ENCODE peak calls at places on chromosomes 1 and 21, in ten cellular contexts. One of them, this sample, is unnamed.

GRCh38 chr1:94654919-94655318 is 113.4 kb upstream of the F3 start:
- DNase-seq in activated CD4-positive, CD25-positive, alpha-beta regulatory T cell treated with anti-CD3 and anti-CD28 coated beads, Interleukin-2, amount 50 U/mL, for 16 hours: no peak
- DNase-seq in left lobe of liver: no peak
- DNase-seq in brain microvascular endothelial cell: no peak
- DNase-seq in stomach: no peak
- DNase-seq in NCI-H1436: no peak
- DNase-seq in retina: no peak
- DNase-seq in COR-L47: no peak
- DNase-seq in EL: no peak
- DNase-seq in heart right ventricle: no peak
- DNase-seq in this sample: no peak

GRCh38 chr1:162712317-162713029 is 78.0 kb upstream of the HSD17B7 start:
- DNase-seq in heart right ventricle: no peak
- DNase-seq in left lobe of liver: no peak
- DNase-seq in stomach: no peak
- DNase-seq in EL: no peak
- DNase-seq in activated CD4-positive, CD25-positive, alpha-beta regulatory T cell treated with anti-CD3 and anti-CD28 coated beads, Interleukin-2, amount 50 U/mL, for 16 hours: no peak
- DNase-seq in NCI-H1436: no peak
- DNase-seq in COR-L47: no peak
- DNase-seq in brain microvascular endothelial cell: no peak
- DNase-seq in retina: no peak
- DNase-seq in this sample: no peak

GRCh38 chr21:36945496-36946138 is 20.9 kb downstream of the HLCS start:
- DNase-seq in brain microvascular endothelial cell: no peak
- DNase-seq in left lobe of liver: no peak
- DNase-seq in COR-L47: no peak
- DNase-seq in retina: no peak
- DNase-seq in activated CD4-positive, CD25-positive, alpha-beta regulatory T cell treated with anti-CD3 and anti-CD28 coated beads, Interleukin-2, amount 50 U/mL, for 16 hours: no peak
- DNase-seq in heart right ventricle: no peak
- DNase-seq in EL: no peak
- DNase-seq in stomach: no peak
- DNase-seq in NCI-H1436: no peak
- DNase-seq in this sample: no peak

GRCh38 chr1:79790950-79791349 is 784.4 kb upstream of the ADGRL4 start:
- DNase-seq in stomach: no peak
- DNase-seq in retina: no peak
- DNase-seq in heart right ventricle: no peak
- DNase-seq in EL: no peak
- DNase-seq in activated CD4-positive, CD25-positive, alpha-beta regulatory T cell treated with anti-CD3 and anti-CD28 coated beads, Interleukin-2, amount 50 U/mL, for 16 hours: no peak
- DNase-seq in COR-L47: no peak
- DNase-seq in brain microvascular endothelial cell: no peak
- DNase-seq in NCI-H1436: no peak
- DNase-seq in left lobe of liver: no peak
- DNase-seq in this sample: no peak

GRCh38 chr1:54222711-54223110 is 22.7 kb downstream of the MRPL37 start:
- DNase-seq in EL: no peak
- DNase-seq in retina: no peak
- DNase-seq in COR-L47: no peak
- DNase-seq in heart right ventricle: no peak
- DNase-seq in left lobe of liver: no peak
- DNase-seq in brain microvascular endothelial cell: no peak
- DNase-seq in NCI-H1436: no peak
- DNase-seq in activated CD4-positive, CD25-positive, alpha-beta regulatory T cell treated with anti-CD3 and anti-CD28 coated beads, Interleukin-2, amount 50 U/mL, for 16 hours: no peak
- DNase-seq in stomach: no peak
- DNase-seq in this sample: no peak

GRCh38 chr1:213389061-213389581 is 338.1 kb downstream of the RPS6KC1 start:
- DNase-seq in brain microvascular endothelial cell: no peak
- DNase-seq in EL: no peak
- DNase-seq in activated CD4-positive, CD25-positive, alpha-beta regulatory T cell treated with anti-CD3 and anti-CD28 coated beads, Interleukin-2, amount 50 U/mL, for 16 hours: no peak
- DNase-seq in heart right ventricle: peak
- DNase-seq in retina: no peak
- DNase-seq in left lobe of liver: no peak
- DNase-seq in COR-L47: no peak
- DNase-seq in NCI-H1436: no peak
- DNase-seq in stomach: no peak
- DNase-seq in this sample: no peak

GRCh38 chr1:107401704-107402103 is 260.9 kb downstream of the NTNG1 start:
- DNase-seq in COR-L47: no peak
- DNase-seq in activated CD4-positive, CD25-positive, alpha-beta regulatory T cell treated with anti-CD3 and anti-CD28 coated beads, Interleukin-2, amount 50 U/mL, for 16 hours: no peak
- DNase-seq in brain microvascular endothelial cell: no peak
- DNase-seq in retina: no peak
- DNase-seq in left lobe of liver: no peak
- DNase-seq in EL: no peak
- DNase-seq in NCI-H1436: no peak
- DNase-seq in stomach: no peak
- DNase-seq in heart right ventricle: no peak
- DNase-seq in this sample: no peak

GRCh38 chr21:42309753-42310213 is 5.4 kb downstream of the TFF3 start:
- DNase-seq in retina: peak
- DNase-seq in left lobe of liver: no peak
- DNase-seq in COR-L47: peak
- DNase-seq in NCI-H1436: peak
- DNase-seq in stomach: peak
- DNase-seq in brain microvascular endothelial cell: peak
- DNase-seq in activated CD4-positive, CD25-positive, alpha-beta regulatory T cell treated with anti-CD3 and anti-CD28 coated beads, Interleukin-2, amount 50 U/mL, for 16 hours: peak
- DNase-seq in EL: peak
- DNase-seq in heart right ventricle: peak
- DNase-seq in this sample: peak

GRCh38 chr1:99843760-99844159 is 6.4 kb upstream of the AGL start:
- DNase-seq in EL: no peak
- DNase-seq in stomach: no peak
- DNase-seq in retina: no peak
- DNase-seq in heart right ventricle: no peak
- DNase-seq in COR-L47: no peak
- DNase-seq in NCI-H1436: no peak
- DNase-seq in brain microvascular endothelial cell: no peak
- DNase-seq in activated CD4-positive, CD25-positive, alpha-beta regulatory T cell treated with anti-CD3 and anti-CD28 coated beads, Interleukin-2, amount 50 U/mL, for 16 hours: no peak
- DNase-seq in left lobe of liver: no peak
- DNase-seq in this sample: no peak

GRCh38 chr1:41486892-41487728 is 2.6 kb upstream of the EDN2 start:
- DNase-seq in COR-L47: no peak
- DNase-seq in heart right ventricle: no peak
- DNase-seq in left lobe of liver: no peak
- DNase-seq in stomach: no peak
- DNase-seq in retina: peak
- DNase-seq in brain microvascular endothelial cell: no peak
- DNase-seq in activated CD4-positive, CD25-positive, alpha-beta regulatory T cell treated with anti-CD3 and anti-CD28 coated beads, Interleukin-2, amount 50 U/mL, for 16 hours: no peak
- DNase-seq in EL: no peak
- DNase-seq in NCI-H1436: no peak
- DNase-seq in this sample: no peak

GRCh38 chr1:171126504-171126903 is 35.8 kb downstream of the FMO3 start:
- DNase-seq in NCI-H1436: no peak
- DNase-seq in left lobe of liver: no peak
- DNase-seq in heart right ventricle: peak
- DNase-seq in COR-L47: no peak
- DNase-seq in brain microvascular endothelial cell: no peak
- DNase-seq in activated CD4-positive, CD25-positive, alpha-beta regulatory T cell treated with anti-CD3 and anti-CD28 coated beads, Interleukin-2, amount 50 U/mL, for 16 hours: no peak
- DNase-seq in stomach: peak
- DNase-seq in retina: no peak
- DNase-seq in EL: no peak
- DNase-seq in this sample: no peak

GRCh38 chr1:204791453-204792366 is 79.0 kb upstream of the NFASC start:
- DNase-seq in retina: peak
- DNase-seq in NCI-H1436: peak
- DNase-seq in COR-L47: peak
- DNase-seq in stomach: peak
- DNase-seq in activated CD4-positive, CD25-positive, alpha-beta regulatory T cell treated with anti-CD3 and anti-CD28 coated beads, Interleukin-2, amount 50 U/mL, for 16 hours: peak
- DNase-seq in brain microvascular endothelial cell: peak
- DNase-seq in EL: peak
- DNase-seq in heart right ventricle: peak
- DNase-seq in left lobe of liver: peak
- DNase-seq in this sample: peak

GRCh38 chr1:59699227-59699847 is 115.4 kb upstream of the HOOK1 start:
- DNase-seq in COR-L47: peak
- DNase-seq in retina: peak
- DNase-seq in activated CD4-positive, CD25-positive, alpha-beta regulatory T cell treated with anti-CD3 and anti-CD28 coated beads, Interleukin-2, amount 50 U/mL, for 16 hours: no peak
- DNase-seq in left lobe of liver: no peak
- DNase-seq in brain microvascular endothelial cell: peak
- DNase-seq in heart right ventricle: no peak
- DNase-seq in stomach: no peak
- DNase-seq in NCI-H1436: peak
- DNase-seq in EL: peak
- DNase-seq in this sample: peak

GRCh38 chr1:166538646-166539045 is 300.6 kb upstream of the POGK start:
- DNase-seq in retina: no peak
- DNase-seq in left lobe of liver: no peak
- DNase-seq in brain microvascular endothelial cell: no peak
- DNase-seq in activated CD4-positive, CD25-positive, alpha-beta regulatory T cell treated with anti-CD3 and anti-CD28 coated beads, Interleukin-2, amount 50 U/mL, for 16 hours: no peak
- DNase-seq in EL: no peak
- DNase-seq in NCI-H1436: no peak
- DNase-seq in stomach: no peak
- DNase-seq in COR-L47: no peak
- DNase-seq in heart right ventricle: no peak
- DNase-seq in this sample: no peak

GRCh38 chr1:234500269-234500668 is 21.3 kb upstream of the TARBP1 start:
- DNase-seq in retina: no peak
- DNase-seq in activated CD4-positive, CD25-positive, alpha-beta regulatory T cell treated with anti-CD3 and anti-CD28 coated beads, Interleukin-2, amount 50 U/mL, for 16 hours: no peak
- DNase-seq in EL: peak
- DNase-seq in left lobe of liver: no peak
- DNase-seq in NCI-H1436: no peak
- DNase-seq in brain microvascular endothelial cell: no peak
- DNase-seq in heart right ventricle: no peak
- DNase-seq in COR-L47: no peak
- DNase-seq in stomach: no peak
- DNase-seq in this sample: no peak

GRCh38 chr1:118921994-118922393 is 66.1 kb downstream of the TBX15 start:
- DNase-seq in stomach: no peak
- DNase-seq in NCI-H1436: no peak
- DNase-seq in COR-L47: no peak
- DNase-seq in activated CD4-positive, CD25-positive, alpha-beta regulatory T cell treated with anti-CD3 and anti-CD28 coated beads, Interleukin-2, amount 50 U/mL, for 16 hours: no peak
- DNase-seq in brain microvascular endothelial cell: no peak
- DNase-seq in left lobe of liver: no peak
- DNase-seq in EL: no peak
- DNase-seq in heart right ventricle: no peak
- DNase-seq in retina: no peak
- DNase-seq in this sample: no peak

GRCh38 chr1:43558346-43558841 is 27.7 kb downstream of the PTPRF start:
- DNase-seq in NCI-H1436: peak
- DNase-seq in stomach: no peak
- DNase-seq in retina: peak
- DNase-seq in heart right ventricle: no peak
- DNase-seq in EL: peak
- DNase-seq in activated CD4-positive, CD25-positive, alpha-beta regulatory T cell treated with anti-CD3 and anti-CD28 coated beads, Interleukin-2, amount 50 U/mL, for 16 hours: no peak
- DNase-seq in brain microvascular endothelial cell: no peak
- DNase-seq in left lobe of liver: no peak
- DNase-seq in COR-L47: no peak
- DNase-seq in this sample: no peak

GRCh38 chr1:26721669-26722355 is 26.0 kb downstream of the ARID1A start:
- DNase-seq in NCI-H1436: no peak
- DNase-seq in EL: no peak
- DNase-seq in retina: no peak
- DNase-seq in COR-L47: no peak
- DNase-seq in brain microvascular endothelial cell: no peak
- DNase-seq in stomach: no peak
- DNase-seq in heart right ventricle: no peak
- DNase-seq in activated CD4-positive, CD25-positive, alpha-beta regulatory T cell treated with anti-CD3 and anti-CD28 coated beads, Interleukin-2, amount 50 U/mL, for 16 hours: no peak
- DNase-seq in left lobe of liver: no peak
- DNase-seq in this sample: no peak

GRCh38 chr21:43923391-43923790 is 58.4 kb downstream of the AGPAT3 start:
- DNase-seq in retina: no peak
- DNase-seq in activated CD4-positive, CD25-positive, alpha-beta regulatory T cell treated with anti-CD3 and anti-CD28 coated beads, Interleukin-2, amount 50 U/mL, for 16 hours: no peak
- DNase-seq in heart right ventricle: no peak
- DNase-seq in NCI-H1436: no peak
- DNase-seq in left lobe of liver: peak
- DNase-seq in EL: peak
- DNase-seq in stomach: no peak
- DNase-seq in brain microvascular endothelial cell: no peak
- DNase-seq in COR-L47: no peak
- DNase-seq in this sample: no peak

GRCh38 chr1:243903023-243903422 is 53.0 kb upstream of the AKT3 start:
- DNase-seq in heart right ventricle: no peak
- DNase-seq in brain microvascular endothelial cell: no peak
- DNase-seq in COR-L47: no peak
- DNase-seq in EL: no peak
- DNase-seq in activated CD4-positive, CD25-positive, alpha-beta regulatory T cell treated with anti-CD3 and anti-CD28 coated beads, Interleukin-2, amount 50 U/mL, for 16 hours: no peak
- DNase-seq in NCI-H1436: no peak
- DNase-seq in left lobe of liver: no peak
- DNase-seq in stomach: no peak
- DNase-seq in retina: peak
- DNase-seq in this sample: no peak

GRCh38 chr21:17432732-17433057 is 80.1 kb upstream of the CXADR start:
- DNase-seq in EL: no peak
- DNase-seq in heart right ventricle: no peak
- DNase-seq in stomach: no peak
- DNase-seq in left lobe of liver: no peak
- DNase-seq in NCI-H1436: no peak
- DNase-seq in retina: no peak
- DNase-seq in COR-L47: no peak
- DNase-seq in activated CD4-positive, CD25-positive, alpha-beta regulatory T cell treated with anti-CD3 and anti-CD28 coated beads, Interleukin-2, amount 50 U/mL, for 16 hours: no peak
- DNase-seq in brain microvascular endothelial cell: no peak
- DNase-seq in this sample: no peak

GRCh38 chr1:165629848-165630628 is 996 bp upstream of the MGST3 start:
- DNase-seq in activated CD4-positive, CD25-positive, alpha-beta regulatory T cell treated with anti-CD3 and anti-CD28 coated beads, Interleukin-2, amount 50 U/mL, for 16 hours: no peak
- DNase-seq in heart right ventricle: no peak
- DNase-seq in stomach: no peak
- DNase-seq in brain microvascular endothelial cell: no peak
- DNase-seq in left lobe of liver: no peak
- DNase-seq in NCI-H1436: peak
- DNase-seq in EL: no peak
- DNase-seq in COR-L47: peak
- DNase-seq in retina: peak
- DNase-seq in this sample: no peak

GRCh38 chr1:175715791-175716190 is 27.6 kb downstream of the TNR start:
- DNase-seq in left lobe of liver: no peak
- DNase-seq in heart right ventricle: no peak
- DNase-seq in COR-L47: no peak
- DNase-seq in activated CD4-positive, CD25-positive, alpha-beta regulatory T cell treated with anti-CD3 and anti-CD28 coated beads, Interleukin-2, amount 50 U/mL, for 16 hours: no peak
- DNase-seq in brain microvascular endothelial cell: no peak
- DNase-seq in stomach: no peak
- DNase-seq in NCI-H1436: no peak
- DNase-seq in retina: peak
- DNase-seq in EL: no peak
- DNase-seq in this sample: no peak

GRCh38 chr1:211635602-211636205 is 39.7 kb downstream of the NEK2 start:
- DNase-seq in COR-L47: no peak
- DNase-seq in NCI-H1436: no peak
- DNase-seq in brain microvascular endothelial cell: no peak
- DNase-seq in left lobe of liver: no peak
- DNase-seq in stomach: no peak
- DNase-seq in activated CD4-positive, CD25-positive, alpha-beta regulatory T cell treated with anti-CD3 and anti-CD28 coated beads, Interleukin-2, amount 50 U/mL, for 16 hours: no peak
- DNase-seq in heart right ventricle: no peak
- DNase-seq in EL: no peak
- DNase-seq in retina: no peak
- DNase-seq in this sample: no peak

GRCh38 chr1:171438441-171438840 is 46.9 kb upstream of the PRRC2C start:
- DNase-seq in left lobe of liver: no peak
- DNase-seq in COR-L47: no peak
- DNase-seq in heart right ventricle: peak
- DNase-seq in stomach: peak
- DNase-seq in activated CD4-positive, CD25-positive, alpha-beta regulatory T cell treated with anti-CD3 and anti-CD28 coated beads, Interleukin-2, amount 50 U/mL, for 16 hours: no peak
- DNase-seq in brain microvascular endothelial cell: peak
- DNase-seq in NCI-H1436: no peak
- DNase-seq in EL: peak
- DNase-seq in retina: no peak
- DNase-seq in this sample: peak

GRCh38 chr1:93056214-93056613 is 22.9 kb upstream of the MTF2 start:
- DNase-seq in NCI-H1436: no peak
- DNase-seq in stomach: no peak
- DNase-seq in EL: peak
- DNase-seq in COR-L47: no peak
- DNase-seq in left lobe of liver: no peak
- DNase-seq in activated CD4-positive, CD25-positive, alpha-beta regulatory T cell treated with anti-CD3 and anti-CD28 coated beads, Interleukin-2, amount 50 U/mL, for 16 hours: no peak
- DNase-seq in retina: no peak
- DNase-seq in brain microvascular endothelial cell: peak
- DNase-seq in heart right ventricle: no peak
- DNase-seq in this sample: no peak

GRCh38 chr1:152449661-152450060 is 35.6 kb upstream of the CRNN start:
- DNase-seq in activated CD4-positive, CD25-positive, alpha-beta regulatory T cell treated with anti-CD3 and anti-CD28 coated beads, Interleukin-2, amount 50 U/mL, for 16 hours: no peak
- DNase-seq in COR-L47: no peak
- DNase-seq in brain microvascular endothelial cell: no peak
- DNase-seq in stomach: no peak
- DNase-seq in EL: no peak
- DNase-seq in retina: no peak
- DNase-seq in left lobe of liver: no peak
- DNase-seq in heart right ventricle: no peak
- DNase-seq in NCI-H1436: no peak
- DNase-seq in this sample: no peak

GRCh38 chr1:79982218-79982617 is 975.7 kb upstream of the ADGRL4 start:
- DNase-seq in activated CD4-positive, CD25-positive, alpha-beta regulatory T cell treated with anti-CD3 and anti-CD28 coated beads, Interleukin-2, amount 50 U/mL, for 16 hours: no peak
- DNase-seq in left lobe of liver: no peak
- DNase-seq in EL: peak
- DNase-seq in heart right ventricle: peak
- DNase-seq in brain microvascular endothelial cell: no peak
- DNase-seq in COR-L47: no peak
- DNase-seq in stomach: no peak
- DNase-seq in NCI-H1436: no peak
- DNase-seq in retina: no peak
- DNase-seq in this sample: peak